ENCODE peak calls at places on chromosomes 2 and 18, in six cellular contexts. One of them, this sample, is unnamed.

GRCh38 chr2:234953116-234954031 is 1.6 kb downstream of the SH3BP4 start:
- DNase-seq in stimulated activated CD4-positive, alpha-beta T cell treated with anti-CD3 and anti-CD28 coated beads, Interleukin-15, amount 100 ng/mL, for 1 hour: no peak
- DNase-seq in fibroblast of lung: no peak
- DNase-seq in NCI-H1092 treated with DMSO at 0.1 percent for 48 hours: no peak
- DNase-seq in foreskin fibroblast: no peak
- DNase-seq in ureter: no peak
- DNase-seq in this sample: no peak

GRCh38 chr18:44887227-44887631 is 206.5 kb downstream of the SETBP1 start:
- DNase-seq in stimulated activated CD4-positive, alpha-beta T cell treated with anti-CD3 and anti-CD28 coated beads, Interleukin-15, amount 100 ng/mL, for 1 hour: no peak
- DNase-seq in fibroblast of lung: no peak
- DNase-seq in NCI-H1092 treated with DMSO at 0.1 percent for 48 hours: no peak
- DNase-seq in foreskin fibroblast: peak; percentile 63
- DNase-seq in ureter: no peak
- DNase-seq in this sample: peak; percentile 62

GRCh38 chr2:15363142-15363541 is 198.0 kb downstream of the NBAS start:
- DNase-seq in stimulated activated CD4-positive, alpha-beta T cell treated with anti-CD3 and anti-CD28 coated beads, Interleukin-15, amount 100 ng/mL, for 1 hour: no peak
- DNase-seq in fibroblast of lung: no peak
- DNase-seq in NCI-H1092 treated with DMSO at 0.1 percent for 48 hours: no peak
- DNase-seq in foreskin fibroblast: peak; percentile 28
- DNase-seq in ureter: no peak
- DNase-seq in this sample: no peak

GRCh38 chr2:69149631-69150215 is 136.7 kb downstream of the ANTXR1 start:
- DNase-seq in stimulated activated CD4-positive, alpha-beta T cell treated with anti-CD3 and anti-CD28 coated beads, Interleukin-15, amount 100 ng/mL, for 1 hour: no peak
- DNase-seq in fibroblast of lung: peak; percentile 46
- DNase-seq in NCI-H1092 treated with DMSO at 0.1 percent for 48 hours: no peak
- DNase-seq in foreskin fibroblast: no peak
- DNase-seq in ureter: peak; percentile 59
- DNase-seq in this sample: no peak

GRCh38 chr2:182110326-182110725 is 124.7 kb downstream of the PPP1R1C start:
- DNase-seq in stimulated activated CD4-positive, alpha-beta T cell treated with anti-CD3 and anti-CD28 coated beads, Interleukin-15, amount 100 ng/mL, for 1 hour: no peak
- DNase-seq in fibroblast of lung: no peak
- DNase-seq in NCI-H1092 treated with DMSO at 0.1 percent for 48 hours: no peak
- DNase-seq in foreskin fibroblast: no peak
- DNase-seq in ureter: no peak
- DNase-seq in this sample: no peak

GRCh38 chr2:25168256-25169072 is at the start of gene POMC:
- DNase-seq in stimulated activated CD4-positive, alpha-beta T cell treated with anti-CD3 and anti-CD28 coated beads, Interleukin-15, amount 100 ng/mL, for 1 hour: no peak
- DNase-seq in fibroblast of lung: peak; percentile 25
- DNase-seq in NCI-H1092 treated with DMSO at 0.1 percent for 48 hours: peak; percentile 9
- DNase-seq in foreskin fibroblast: peak; percentile 11
- DNase-seq in ureter: no peak
- DNase-seq in this sample: no peak

GRCh38 chr2:33786881-33787280 is 187.8 kb upstream of the FAM98A start:
- DNase-seq in stimulated activated CD4-positive, alpha-beta T cell treated with anti-CD3 and anti-CD28 coated beads, Interleukin-15, amount 100 ng/mL, for 1 hour: no peak
- DNase-seq in fibroblast of lung: no peak
- DNase-seq in NCI-H1092 treated with DMSO at 0.1 percent for 48 hours: no peak
- DNase-seq in foreskin fibroblast: no peak
- DNase-seq in ureter: no peak
- DNase-seq in this sample: no peak

GRCh38 chr2:64750001-64750816 is 96.5 kb upstream of the SERTAD2 start:
- DNase-seq in stimulated activated CD4-positive, alpha-beta T cell treated with anti-CD3 and anti-CD28 coated beads, Interleukin-15, amount 100 ng/mL, for 1 hour: no peak
- DNase-seq in fibroblast of lung: peak; percentile 40
- DNase-seq in NCI-H1092 treated with DMSO at 0.1 percent for 48 hours: no peak
- DNase-seq in foreskin fibroblast: peak; percentile 45
- DNase-seq in ureter: peak; percentile 75
- DNase-seq in this sample: no peak

GRCh38 chr2:24831736-24832421 is 38.7 kb downstream of the CENPO start:
- DNase-seq in stimulated activated CD4-positive, alpha-beta T cell treated with anti-CD3 and anti-CD28 coated beads, Interleukin-15, amount 100 ng/mL, for 1 hour: no peak
- DNase-seq in fibroblast of lung: no peak
- DNase-seq in NCI-H1092 treated with DMSO at 0.1 percent for 48 hours: no peak
- DNase-seq in foreskin fibroblast: no peak
- DNase-seq in ureter: no peak
- DNase-seq in this sample: no peak

GRCh38 chr18:8003878-8004675 is 437.0 kb downstream of the PTPRM start:
- DNase-seq in stimulated activated CD4-positive, alpha-beta T cell treated with anti-CD3 and anti-CD28 coated beads, Interleukin-15, amount 100 ng/mL, for 1 hour: no peak
- DNase-seq in fibroblast of lung: peak; percentile 85
- DNase-seq in NCI-H1092 treated with DMSO at 0.1 percent for 48 hours: no peak
- DNase-seq in foreskin fibroblast: no peak
- DNase-seq in ureter: no peak
- DNase-seq in this sample: no peak

GRCh38 chr18:78939105-78939504 is 40.5 kb upstream of the SALL3 start:
- DNase-seq in stimulated activated CD4-positive, alpha-beta T cell treated with anti-CD3 and anti-CD28 coated beads, Interleukin-15, amount 100 ng/mL, for 1 hour: no peak
- DNase-seq in fibroblast of lung: no peak
- DNase-seq in NCI-H1092 treated with DMSO at 0.1 percent for 48 hours: no peak
- DNase-seq in foreskin fibroblast: no peak
- DNase-seq in ureter: no peak
- DNase-seq in this sample: no peak

GRCh38 chr2:232900811-232901701 is 31.0 kb downstream of the SNORC start:
- DNase-seq in stimulated activated CD4-positive, alpha-beta T cell treated with anti-CD3 and anti-CD28 coated beads, Interleukin-15, amount 100 ng/mL, for 1 hour: no peak
- DNase-seq in fibroblast of lung: peak; percentile 11
- DNase-seq in NCI-H1092 treated with DMSO at 0.1 percent for 48 hours: no peak
- DNase-seq in foreskin fibroblast: no peak
- DNase-seq in ureter: no peak
- DNase-seq in this sample: no peak

GRCh38 chr18:45935591-45936335 is 31.4 kb downstream of the EPG5 start:
- DNase-seq in stimulated activated CD4-positive, alpha-beta T cell treated with anti-CD3 and anti-CD28 coated beads, Interleukin-15, amount 100 ng/mL, for 1 hour: no peak
- DNase-seq in fibroblast of lung: peak; percentile 23
- DNase-seq in NCI-H1092 treated with DMSO at 0.1 percent for 48 hours: no peak
- DNase-seq in foreskin fibroblast: peak; percentile 41
- DNase-seq in ureter: no peak
- DNase-seq in this sample: no peak

GRCh38 chr2:70498054-70498453 is 55.6 kb downstream of the TGFA start:
- DNase-seq in stimulated activated CD4-positive, alpha-beta T cell treated with anti-CD3 and anti-CD28 coated beads, Interleukin-15, amount 100 ng/mL, for 1 hour: no peak
- DNase-seq in fibroblast of lung: no peak
- DNase-seq in NCI-H1092 treated with DMSO at 0.1 percent for 48 hours: no peak
- DNase-seq in foreskin fibroblast: no peak
- DNase-seq in ureter: no peak
- DNase-seq in this sample: peak; percentile 33

GRCh38 chr2:197705912-197706838 is 1.0 kb downstream of the MARS2 start:
- DNase-seq in stimulated activated CD4-positive, alpha-beta T cell treated with anti-CD3 and anti-CD28 coated beads, Interleukin-15, amount 100 ng/mL, for 1 hour: no peak
- DNase-seq in fibroblast of lung: peak; percentile 21
- DNase-seq in NCI-H1092 treated with DMSO at 0.1 percent for 48 hours: no peak
- DNase-seq in foreskin fibroblast: no peak
- DNase-seq in ureter: peak; percentile 44
- DNase-seq in this sample: no peak

GRCh38 chr2:136785215-136785614 is 19.9 kb downstream of the THSD7B start:
- DNase-seq in stimulated activated CD4-positive, alpha-beta T cell treated with anti-CD3 and anti-CD28 coated beads, Interleukin-15, amount 100 ng/mL, for 1 hour: no peak
- DNase-seq in fibroblast of lung: no peak
- DNase-seq in NCI-H1092 treated with DMSO at 0.1 percent for 48 hours: no peak
- DNase-seq in foreskin fibroblast: no peak
- DNase-seq in ureter: no peak
- DNase-seq in this sample: no peak

GRCh38 chr2:226800941-226801784 is 1.5 kb upstream of the IRS1 start:
- DNase-seq in stimulated activated CD4-positive, alpha-beta T cell treated with anti-CD3 and anti-CD28 coated beads, Interleukin-15, amount 100 ng/mL, for 1 hour: peak; percentile 37
- DNase-seq in fibroblast of lung: peak; percentile 86
- DNase-seq in NCI-H1092 treated with DMSO at 0.1 percent for 48 hours: peak; percentile 74
- DNase-seq in foreskin fibroblast: peak; percentile 82
- DNase-seq in ureter: peak; percentile 91
- DNase-seq in this sample: peak; percentile 69

GRCh38 chr2:239181601-239182471 is 219.0 kb downstream of the HDAC4 start:
- DNase-seq in stimulated activated CD4-positive, alpha-beta T cell treated with anti-CD3 and anti-CD28 coated beads, Interleukin-15, amount 100 ng/mL, for 1 hour: no peak
- DNase-seq in fibroblast of lung: no peak
- DNase-seq in NCI-H1092 treated with DMSO at 0.1 percent for 48 hours: peak; percentile 8
- DNase-seq in foreskin fibroblast: no peak
- DNase-seq in ureter: peak; percentile 51
- DNase-seq in this sample: peak; percentile 85

GRCh38 chr2:221851531-221852045 is 279.5 kb upstream of the EPHA4 start:
- DNase-seq in stimulated activated CD4-positive, alpha-beta T cell treated with anti-CD3 and anti-CD28 coated beads, Interleukin-15, amount 100 ng/mL, for 1 hour: no peak
- DNase-seq in fibroblast of lung: no peak
- DNase-seq in NCI-H1092 treated with DMSO at 0.1 percent for 48 hours: no peak
- DNase-seq in foreskin fibroblast: no peak
- DNase-seq in ureter: no peak
- DNase-seq in this sample: no peak

GRCh38 chr18:63837556-63837955 is 49.9 kb upstream of the SERPINB2 start:
- DNase-seq in stimulated activated CD4-positive, alpha-beta T cell treated with anti-CD3 and anti-CD28 coated beads, Interleukin-15, amount 100 ng/mL, for 1 hour: no peak
- DNase-seq in fibroblast of lung: no peak
- DNase-seq in NCI-H1092 treated with DMSO at 0.1 percent for 48 hours: no peak
- DNase-seq in foreskin fibroblast: no peak
- DNase-seq in ureter: no peak
- DNase-seq in this sample: no peak

GRCh38 chr2:231174211-231174651 is 24.2 kb upstream of the ARMC9 start:
- DNase-seq in stimulated activated CD4-positive, alpha-beta T cell treated with anti-CD3 and anti-CD28 coated beads, Interleukin-15, amount 100 ng/mL, for 1 hour: no peak
- DNase-seq in fibroblast of lung: no peak
- DNase-seq in NCI-H1092 treated with DMSO at 0.1 percent for 48 hours: no peak
- DNase-seq in foreskin fibroblast: no peak
- DNase-seq in ureter: no peak
- DNase-seq in this sample: no peak

GRCh38 chr2:120237491-120237902 is 14.3 kb upstream of the TMEM185B start:
- DNase-seq in stimulated activated CD4-positive, alpha-beta T cell treated with anti-CD3 and anti-CD28 coated beads, Interleukin-15, amount 100 ng/mL, for 1 hour: no peak
- DNase-seq in fibroblast of lung: peak; percentile 93
- DNase-seq in NCI-H1092 treated with DMSO at 0.1 percent for 48 hours: no peak
- DNase-seq in foreskin fibroblast: peak; percentile 88
- DNase-seq in ureter: no peak
- DNase-seq in this sample: no peak

GRCh38 chr2:133718688-133719201 is 150.5 kb upstream of the NCKAP5 start:
- DNase-seq in stimulated activated CD4-positive, alpha-beta T cell treated with anti-CD3 and anti-CD28 coated beads, Interleukin-15, amount 100 ng/mL, for 1 hour: no peak
- DNase-seq in fibroblast of lung: peak; percentile 35
- DNase-seq in NCI-H1092 treated with DMSO at 0.1 percent for 48 hours: no peak
- DNase-seq in foreskin fibroblast: peak; percentile 90
- DNase-seq in ureter: no peak
- DNase-seq in this sample: no peak

GRCh38 chr2:174553811-174554493 is 43.7 kb downstream of the WIPF1 start:
- DNase-seq in stimulated activated CD4-positive, alpha-beta T cell treated with anti-CD3 and anti-CD28 coated beads, Interleukin-15, amount 100 ng/mL, for 1 hour: no peak
- DNase-seq in fibroblast of lung: no peak
- DNase-seq in NCI-H1092 treated with DMSO at 0.1 percent for 48 hours: no peak
- DNase-seq in foreskin fibroblast: no peak
- DNase-seq in ureter: no peak
- DNase-seq in this sample: no peak

GRCh38 chr2:166627893-166628292 is 133.8 kb upstream of the SCN7A start:
- DNase-seq in stimulated activated CD4-positive, alpha-beta T cell treated with anti-CD3 and anti-CD28 coated beads, Interleukin-15, amount 100 ng/mL, for 1 hour: no peak
- DNase-seq in fibroblast of lung: no peak
- DNase-seq in NCI-H1092 treated with DMSO at 0.1 percent for 48 hours: no peak
- DNase-seq in foreskin fibroblast: no peak
- DNase-seq in ureter: no peak
- DNase-seq in this sample: no peak

GRCh38 chr2:208222351-208222750 is 32.5 kb downstream of the IDH1 start:
- DNase-seq in stimulated activated CD4-positive, alpha-beta T cell treated with anti-CD3 and anti-CD28 coated beads, Interleukin-15, amount 100 ng/mL, for 1 hour: no peak
- DNase-seq in fibroblast of lung: no peak
- DNase-seq in NCI-H1092 treated with DMSO at 0.1 percent for 48 hours: no peak
- DNase-seq in foreskin fibroblast: peak; percentile 14
- DNase-seq in ureter: no peak
- DNase-seq in this sample: no peak

GRCh38 chr2:27350106-27350693 is 6.4 kb downstream of the GTF3C2 start:
- DNase-seq in stimulated activated CD4-positive, alpha-beta T cell treated with anti-CD3 and anti-CD28 coated beads, Interleukin-15, amount 100 ng/mL, for 1 hour: no peak
- DNase-seq in fibroblast of lung: no peak
- DNase-seq in NCI-H1092 treated with DMSO at 0.1 percent for 48 hours: no peak
- DNase-seq in foreskin fibroblast: no peak
- DNase-seq in ureter: no peak
- DNase-seq in this sample: no peak

GRCh38 chr2:134190807-134191203 is 63.1 kb upstream of the MGAT5 start:
- DNase-seq in stimulated activated CD4-positive, alpha-beta T cell treated with anti-CD3 and anti-CD28 coated beads, Interleukin-15, amount 100 ng/mL, for 1 hour: no peak
- DNase-seq in fibroblast of lung: no peak
- DNase-seq in NCI-H1092 treated with DMSO at 0.1 percent for 48 hours: no peak
- DNase-seq in foreskin fibroblast: no peak
- DNase-seq in ureter: no peak
- DNase-seq in this sample: no peak

This sample was measured in DMS153.